ENCODE peak calls at places on chromosomes 2 and 18, in six cellular contexts. P is mesenchymal stem cell, K is BJ, Q is GM12878, H is A673, E is fibroblast of lung. C is an unnamed sample. For H3K27me3, the result is how much of the 10 kb centered on the place peaks cover.

GRCh38 chr18:9123520-9123919 is 13.1 kb upstream of the ANKRD12 start:
- DNase-seq in K (no peak), Q (no peak), E (no peak), P (no peak), H (no peak), C (no peak)

GRCh38 chr2:162333968-162334367 is 10.0 kb upstream of the GCA start:
- DNase-seq in P (peak), Q (no peak), E (no peak), H (peak), K (no peak), C (no peak)

GRCh38 chr2:174439950-174440349 is 44.4 kb downstream of the SCRN3 start:
- DNase-seq in P (no peak), K (no peak), H (no peak), Q (no peak), E (no peak), C (no peak)

GRCh38 chr2:117128471-117128870 is 686.0 kb upstream of the DDX18 start:
- DNase-seq in H (no peak), P (peak), K (no peak), E (peak), Q (no peak), C (peak)

GRCh38 chr2:88543541-88544057 is 83.7 kb downstream of the EIF2AK3 start:
- DNase-seq in P (no peak), Q (no peak), H (no peak), K (no peak), E (no peak), C (no peak)

GRCh38 chr2:85066006-85066405 is 67.2 kb upstream of the TCF7L1 start:
- DNase-seq in Q (no peak), P (no peak), H (no peak), K (no peak), E (no peak), C (no peak)

GRCh38 chr18:23265691-23266399 is 130.6 kb downstream of the CABLES1 start:
- DNase-seq in P (no peak), Q (no peak), H (no peak), E (no peak), K (no peak), C (no peak)

GRCh38 chr2:113894156-113894743 is 4.4 kb downstream of the ACTR3 start:
- DNase-seq in Q (no peak), E (peak), P (peak), H (peak), K (peak), C (peak)

GRCh38 chr18:62850619-62851306 is 135.4 kb downstream of the PHLPP1 start:
- DNase-seq in P (no peak), H (no peak), E (peak), Q (no peak), K (no peak), C (no peak)

GRCh38 chr18:79770501-79770815 is 27.3 kb upstream of the KCNG2 start:
- DNase-seq in P (no peak), Q (no peak), E (no peak), K (no peak), H (no peak), C (no peak)

GRCh38 chr2:16291226-16291625 is 350.9 kb downstream of the MYCN start:
- DNase-seq in Q (no peak), H (no peak), K (no peak), P (no peak), E (no peak), C (no peak)
- H3K27me3 ChIP-seq in Q (under half), H (under half), K (under half), P (under half), E (under half), C (under half)

GRCh38 chr2:198375073-198375430 is 570.7 kb downstream of the PLCL1 start:
- DNase-seq in H (no peak), P (no peak), E (no peak), K (no peak), Q (no peak), C (no peak)
- H3K27me3 ChIP-seq in H (under half), P (under half), E (under half), K (under half), Q (under half), C (under half)

DNA sequence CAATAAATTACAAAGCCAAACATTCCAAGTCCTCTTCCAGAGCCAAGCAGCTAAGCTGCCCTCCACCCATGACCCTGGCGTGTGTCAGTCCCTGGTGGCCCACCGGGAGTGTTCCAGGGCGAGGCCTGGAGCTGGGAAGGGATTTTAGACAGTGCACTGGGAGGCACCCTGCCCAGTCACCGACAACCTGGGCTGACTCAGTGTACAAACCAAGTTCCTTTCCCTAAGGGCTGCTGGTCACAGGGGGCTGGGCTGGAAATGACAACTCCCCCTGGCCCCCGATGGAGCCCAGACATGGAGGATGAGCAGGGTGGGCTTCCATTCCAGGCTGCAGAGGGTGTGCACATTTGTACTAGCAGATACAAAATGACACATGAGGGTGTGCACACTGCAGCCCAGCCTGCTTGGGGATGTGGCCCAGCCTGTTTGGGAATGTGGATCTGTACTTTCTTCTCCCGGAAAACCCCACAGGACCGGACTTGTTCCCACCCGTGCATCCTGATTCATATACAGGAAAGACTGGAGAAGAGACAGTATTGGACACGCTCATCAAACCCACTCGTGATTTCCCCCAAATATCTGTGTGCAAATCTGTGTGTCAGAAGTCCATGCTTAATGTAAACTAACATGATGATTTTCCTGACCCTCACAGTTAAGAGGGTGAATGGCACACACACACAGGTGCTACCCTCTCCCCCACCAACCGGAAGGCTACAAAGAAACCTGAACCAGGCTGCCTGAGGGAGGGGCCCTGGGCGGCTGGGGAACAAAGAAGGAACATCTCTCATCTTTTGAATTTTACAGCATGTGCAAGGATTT is 58.9 kb downstream of the NDUFA10 start:
- DNase-seq in Q (no peak), K (no peak), H (no peak), P (no peak), E (no peak), C (no peak)
- H3K27me3 ChIP-seq in Q (under half), K (under half), H (under half), P (under half), E (under half), C (under half)

GRCh38 chr2:100193334-100193733 is 50.9 kb upstream of the AFF3 start:
- DNase-seq in Q (no peak), E (peak), K (no peak), P (no peak), H (no peak), C (no peak)

GRCh38 chr2:100195942-100196341 is 53.6 kb upstream of the AFF3 start:
- DNase-seq in P (peak), Q (no peak), H (no peak), E (peak), K (no peak), C (no peak)

GRCh38 chr2:100192825-100193224 is 50.4 kb upstream of the AFF3 start:
- DNase-seq in E (no peak), K (no peak), P (no peak), Q (no peak), H (no peak), C (no peak)

GRCh38 chr2:100196786-100197494 is 54.5 kb upstream of the AFF3 start:
- DNase-seq in K (peak), E (peak), H (no peak), P (peak), Q (no peak), C (no peak)

DNA sequence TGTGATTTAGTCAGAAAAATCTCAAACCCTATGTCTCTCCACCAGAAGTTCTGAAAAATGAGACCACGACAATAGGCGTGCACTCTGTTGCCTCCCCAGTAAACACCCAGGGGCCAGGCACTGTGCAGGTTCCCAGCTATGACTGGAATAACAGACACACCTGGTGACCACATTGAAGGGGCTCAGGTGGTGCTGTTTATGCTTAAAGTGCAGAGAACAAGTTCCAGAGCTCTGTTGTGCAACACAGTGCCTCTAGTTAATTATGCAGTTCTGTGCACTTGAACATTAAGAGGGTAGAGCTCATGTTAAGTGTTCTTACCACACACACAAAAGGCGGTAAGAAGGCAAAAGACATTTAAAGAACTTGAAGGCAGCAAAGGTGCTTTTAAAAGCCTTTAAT is 52.6 kb upstream of the AFF3 start:
- DNase-seq in H (no peak), E (no peak), K (no peak), Q (no peak), P (peak), C (no peak)
- H3K27me3 ChIP-seq in H (under half), E (under half), K (under half), Q (under half), P (under half), C (under half)

GRCh38 chr18:36089001-36089400 is 21.6 kb upstream of the RPRD1A start:
- DNase-seq in P (no peak), Q (no peak), H (no peak), K (no peak), E (no peak), C (no peak)
- H3K27me3 ChIP-seq in P (under half), Q (under half), H (under half), K (under half), E (under half), C (under half)

GRCh38 chr2:222309361-222309760 is 10.6 kb upstream of the PAX3 start:
- DNase-seq in K (no peak), P (no peak), Q (no peak), H (no peak), E (peak), C (peak)
- H3K27me3 ChIP-seq in K (half or more), P (half or more), Q (half or more), H (under half), E (half or more), C (under half)

GRCh38 chr2:20671036-20671735 is 4.2 kb downstream of the GDF7 start:
- DNase-seq in E (no peak), Q (no peak), H (no peak), K (no peak), P (no peak), C (no peak)
- H3K27me3 ChIP-seq in E (half or more), Q (under half), H (half or more), K (under half), P (half or more), C (under half)

DNA sequence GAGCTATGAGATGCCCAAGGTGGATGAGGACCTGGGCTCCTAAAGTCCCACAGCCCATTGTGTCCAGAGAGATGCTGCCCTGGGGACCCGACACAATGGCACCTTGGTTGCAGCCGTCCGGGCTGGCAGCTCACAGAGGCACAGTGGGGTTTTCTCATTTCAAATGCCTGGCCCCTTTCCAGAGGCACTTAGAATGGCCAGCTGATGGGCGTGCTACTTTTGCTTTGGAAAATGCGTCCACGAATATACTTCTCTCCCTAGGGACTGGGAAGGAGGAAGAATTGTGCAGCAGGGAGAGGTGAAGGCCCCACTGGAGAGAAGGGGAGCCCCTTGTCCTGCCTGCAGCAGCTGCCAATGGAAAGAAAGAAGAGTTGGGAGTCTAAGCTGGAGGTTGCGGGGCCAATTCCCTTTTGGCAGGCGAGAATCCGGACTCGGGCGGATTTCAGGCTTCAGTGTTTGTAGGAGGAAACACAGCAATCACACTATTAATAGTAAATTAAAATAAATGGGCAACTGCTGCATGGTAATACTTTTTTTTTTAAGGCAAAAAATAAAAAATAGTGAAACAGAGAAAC is 1.1 kb upstream of the MAL start:
- DNase-seq in E (no peak), Q (no peak), P (no peak), H (peak), K (no peak), C (no peak)
- H3K27me3 ChIP-seq in E (under half), Q (under half), P (half or more), H (half or more), K (under half), C (half or more)

GRCh38 chr2:176139170-176139611 is 9.7 kb downstream of the HOXD8 start:
- DNase-seq in K (no peak), Q (no peak), E (no peak), P (no peak), H (peak), C (peak)

GRCh38 chr2:176140520-176141317 is 10.6 kb upstream of the HOXD4 start:
- DNase-seq in E (peak), P (peak), Q (peak), H (peak), K (no peak), C (peak)

GRCh38 chr2:176139621-176140020 is 10.1 kb downstream of the HOXD8 start:
- DNase-seq in H (peak), Q (no peak), P (no peak), E (no peak), K (no peak), C (peak)

GRCh38 chr2:176138526-176139169 is 9.1 kb downstream of the HOXD8 start:
- DNase-seq in K (no peak), P (no peak), H (peak), E (no peak), Q (no peak), C (peak)

GRCh38 chr2:176140130-176140519 is 10.6 kb downstream of the HOXD8 start:
- DNase-seq in H (no peak), P (no peak), Q (no peak), E (no peak), K (no peak), C (peak)
- H3K27me3 ChIP-seq in H (under half), P (under half), Q (under half), E (half or more), K (under half), C (under half)

GRCh38 chr2:64442801-64443429 is 11.0 kb upstream of the LGALSL start:
- DNase-seq in Q (no peak), H (no peak), E (no peak), P (no peak), K (no peak), C (no peak)
- H3K27me3 ChIP-seq in Q (under half), H (under half), E (under half), P (under half), K (under half), C (under half)

C was measured in MG63.